ENCODE peak calls at places on chromosome 15, in ten cellular contexts. One of them, this sample, is unnamed.

GRCh38 chr15:77821188-77821958 is 188.7 kb upstream of the LINGO1 start:
- DNase-seq in NCI-H2029 treated with DMSO at 0.1 percent for 48 hours: no peak
- DNase-seq in activated CD4-positive, alpha-beta T cell treated with anti-CD3 and anti-CD28 coated beads, Interleukin-2, amount 50 U/mL, for 1 hour: peak
- DNase-seq in AG08396: peak
- DNase-seq in GM19239: peak
- DNase-seq in LoVo: peak
- DNase-seq in tibial artery: no peak
- DNase-seq in stimulated activated CD8-positive, alpha-beta memory T cell treated with anti-CD3 and anti-CD28 coated beads, Interleukin-15, amount 100 ng/mL, for 4 hours: no peak
- DNase-seq in occipital lobe: peak
- DNase-seq in left ventricle myocardium superior: peak
- DNase-seq in this sample: peak

GRCh38 chr15:43420435-43420834 is 49.5 kb downstream of the TUBGCP4 start:
- DNase-seq in tibial artery: no peak
- DNase-seq in activated CD4-positive, alpha-beta T cell treated with anti-CD3 and anti-CD28 coated beads, Interleukin-2, amount 50 U/mL, for 1 hour: no peak
- DNase-seq in AG08396: no peak
- DNase-seq in LoVo: no peak
- DNase-seq in GM19239: no peak
- DNase-seq in occipital lobe: no peak
- DNase-seq in left ventricle myocardium superior: no peak
- DNase-seq in stimulated activated CD8-positive, alpha-beta memory T cell treated with anti-CD3 and anti-CD28 coated beads, Interleukin-15, amount 100 ng/mL, for 4 hours: no peak
- DNase-seq in NCI-H2029 treated with DMSO at 0.1 percent for 48 hours: no peak
- DNase-seq in this sample: no peak

GRCh38 chr15:32993285-32993684 is 201.2 kb downstream of the FMN1 start:
- DNase-seq in activated CD4-positive, alpha-beta T cell treated with anti-CD3 and anti-CD28 coated beads, Interleukin-2, amount 50 U/mL, for 1 hour: no peak
- DNase-seq in AG08396: no peak
- DNase-seq in GM19239: no peak
- DNase-seq in occipital lobe: no peak
- DNase-seq in stimulated activated CD8-positive, alpha-beta memory T cell treated with anti-CD3 and anti-CD28 coated beads, Interleukin-15, amount 100 ng/mL, for 4 hours: no peak
- DNase-seq in LoVo: no peak
- DNase-seq in NCI-H2029 treated with DMSO at 0.1 percent for 48 hours: no peak
- DNase-seq in tibial artery: no peak
- DNase-seq in left ventricle myocardium superior: no peak
- DNase-seq in this sample: no peak

GRCh38 chr15:74957301-74958035 is 896 bp upstream of the RPP25 start:
- DNase-seq in LoVo: peak
- DNase-seq in AG08396: no peak
- DNase-seq in left ventricle myocardium superior: peak
- DNase-seq in tibial artery: peak
- DNase-seq in NCI-H2029 treated with DMSO at 0.1 percent for 48 hours: no peak
- DNase-seq in occipital lobe: no peak
- DNase-seq in stimulated activated CD8-positive, alpha-beta memory T cell treated with anti-CD3 and anti-CD28 coated beads, Interleukin-15, amount 100 ng/mL, for 4 hours: no peak
- DNase-seq in activated CD4-positive, alpha-beta T cell treated with anti-CD3 and anti-CD28 coated beads, Interleukin-2, amount 50 U/mL, for 1 hour: no peak
- DNase-seq in GM19239: no peak
- DNase-seq in this sample: no peak

GRCh38 chr15:72180771-72181324 is 16.7 kb downstream of the GRAMD2A start:
- DNase-seq in NCI-H2029 treated with DMSO at 0.1 percent for 48 hours: no peak
- DNase-seq in tibial artery: no peak
- DNase-seq in left ventricle myocardium superior: no peak
- DNase-seq in activated CD4-positive, alpha-beta T cell treated with anti-CD3 and anti-CD28 coated beads, Interleukin-2, amount 50 U/mL, for 1 hour: no peak
- DNase-seq in GM19239: no peak
- DNase-seq in AG08396: no peak
- DNase-seq in stimulated activated CD8-positive, alpha-beta memory T cell treated with anti-CD3 and anti-CD28 coated beads, Interleukin-15, amount 100 ng/mL, for 4 hours: no peak
- DNase-seq in LoVo: no peak
- DNase-seq in occipital lobe: no peak
- DNase-seq in this sample: no peak

GRCh38 chr15:98413973-98414546 is 234.3 kb upstream of the IGF1R start:
- DNase-seq in LoVo: no peak
- DNase-seq in left ventricle myocardium superior: peak
- DNase-seq in occipital lobe: no peak
- DNase-seq in stimulated activated CD8-positive, alpha-beta memory T cell treated with anti-CD3 and anti-CD28 coated beads, Interleukin-15, amount 100 ng/mL, for 4 hours: no peak
- DNase-seq in tibial artery: no peak
- DNase-seq in NCI-H2029 treated with DMSO at 0.1 percent for 48 hours: no peak
- DNase-seq in AG08396: no peak
- DNase-seq in GM19239: no peak
- DNase-seq in activated CD4-positive, alpha-beta T cell treated with anti-CD3 and anti-CD28 coated beads, Interleukin-2, amount 50 U/mL, for 1 hour: no peak
- DNase-seq in this sample: no peak

GRCh38 chr15:77631790-77632551 is 741 bp downstream of the LINGO1 start:
- DNase-seq in GM19239: no peak
- DNase-seq in stimulated activated CD8-positive, alpha-beta memory T cell treated with anti-CD3 and anti-CD28 coated beads, Interleukin-15, amount 100 ng/mL, for 4 hours: no peak
- DNase-seq in LoVo: no peak
- DNase-seq in tibial artery: no peak
- DNase-seq in activated CD4-positive, alpha-beta T cell treated with anti-CD3 and anti-CD28 coated beads, Interleukin-2, amount 50 U/mL, for 1 hour: no peak
- DNase-seq in occipital lobe: no peak
- DNase-seq in NCI-H2029 treated with DMSO at 0.1 percent for 48 hours: no peak
- DNase-seq in left ventricle myocardium superior: peak
- DNase-seq in AG08396: no peak
- DNase-seq in this sample: no peak

GRCh38 chr15:84103345-84103744 is 132.2 kb upstream of the GOLGA6L4 start:
- DNase-seq in AG08396: no peak
- DNase-seq in occipital lobe: no peak
- DNase-seq in tibial artery: no peak
- DNase-seq in GM19239: no peak
- DNase-seq in LoVo: no peak
- DNase-seq in stimulated activated CD8-positive, alpha-beta memory T cell treated with anti-CD3 and anti-CD28 coated beads, Interleukin-15, amount 100 ng/mL, for 4 hours: no peak
- DNase-seq in left ventricle myocardium superior: no peak
- DNase-seq in activated CD4-positive, alpha-beta T cell treated with anti-CD3 and anti-CD28 coated beads, Interleukin-2, amount 50 U/mL, for 1 hour: no peak
- DNase-seq in NCI-H2029 treated with DMSO at 0.1 percent for 48 hours: no peak
- DNase-seq in this sample: no peak

GRCh38 chr15:90037961-90038633 is 37.0 kb downstream of the ZNF710 start:
- DNase-seq in activated CD4-positive, alpha-beta T cell treated with anti-CD3 and anti-CD28 coated beads, Interleukin-2, amount 50 U/mL, for 1 hour: no peak
- DNase-seq in LoVo: no peak
- DNase-seq in tibial artery: no peak
- DNase-seq in AG08396: no peak
- DNase-seq in occipital lobe: no peak
- DNase-seq in stimulated activated CD8-positive, alpha-beta memory T cell treated with anti-CD3 and anti-CD28 coated beads, Interleukin-15, amount 100 ng/mL, for 4 hours: no peak
- DNase-seq in NCI-H2029 treated with DMSO at 0.1 percent for 48 hours: no peak
- DNase-seq in left ventricle myocardium superior: no peak
- DNase-seq in GM19239: peak
- DNase-seq in this sample: no peak

GRCh38 chr15:42072141-42072685 is 22.1 kb downstream of the PLA2G4D start:
- DNase-seq in LoVo: no peak
- DNase-seq in NCI-H2029 treated with DMSO at 0.1 percent for 48 hours: no peak
- DNase-seq in stimulated activated CD8-positive, alpha-beta memory T cell treated with anti-CD3 and anti-CD28 coated beads, Interleukin-15, amount 100 ng/mL, for 4 hours: no peak
- DNase-seq in AG08396: no peak
- DNase-seq in left ventricle myocardium superior: no peak
- DNase-seq in GM19239: no peak
- DNase-seq in occipital lobe: no peak
- DNase-seq in tibial artery: no peak
- DNase-seq in activated CD4-positive, alpha-beta T cell treated with anti-CD3 and anti-CD28 coated beads, Interleukin-2, amount 50 U/mL, for 1 hour: no peak
- DNase-seq in this sample: no peak

GRCh38 chr15:80895091-80895490 is 94.5 kb downstream of the MESD start:
- DNase-seq in NCI-H2029 treated with DMSO at 0.1 percent for 48 hours: no peak
- DNase-seq in AG08396: no peak
- DNase-seq in tibial artery: no peak
- DNase-seq in activated CD4-positive, alpha-beta T cell treated with anti-CD3 and anti-CD28 coated beads, Interleukin-2, amount 50 U/mL, for 1 hour: no peak
- DNase-seq in left ventricle myocardium superior: no peak
- DNase-seq in occipital lobe: no peak
- DNase-seq in LoVo: no peak
- DNase-seq in stimulated activated CD8-positive, alpha-beta memory T cell treated with anti-CD3 and anti-CD28 coated beads, Interleukin-15, amount 100 ng/mL, for 4 hours: no peak
- DNase-seq in GM19239: no peak
- DNase-seq in this sample: no peak

GRCh38 chr15:41558400-41559238 is at the start of gene TYRO3:
- DNase-seq in NCI-H2029 treated with DMSO at 0.1 percent for 48 hours: no peak
- DNase-seq in tibial artery: peak
- DNase-seq in activated CD4-positive, alpha-beta T cell treated with anti-CD3 and anti-CD28 coated beads, Interleukin-2, amount 50 U/mL, for 1 hour: peak
- DNase-seq in GM19239: peak
- DNase-seq in occipital lobe: peak
- DNase-seq in LoVo: peak
- DNase-seq in stimulated activated CD8-positive, alpha-beta memory T cell treated with anti-CD3 and anti-CD28 coated beads, Interleukin-15, amount 100 ng/mL, for 4 hours: peak
- DNase-seq in left ventricle myocardium superior: peak
- DNase-seq in AG08396: peak
- DNase-seq in this sample: no peak

GRCh38 chr15:34583399-34584320 is at the start of gene GOLGA8B:
- DNase-seq in AG08396: peak
- DNase-seq in LoVo: peak
- DNase-seq in left ventricle myocardium superior: peak
- DNase-seq in stimulated activated CD8-positive, alpha-beta memory T cell treated with anti-CD3 and anti-CD28 coated beads, Interleukin-15, amount 100 ng/mL, for 4 hours: peak
- DNase-seq in occipital lobe: peak
- DNase-seq in NCI-H2029 treated with DMSO at 0.1 percent for 48 hours: no peak
- DNase-seq in tibial artery: no peak
- DNase-seq in GM19239: peak
- DNase-seq in activated CD4-positive, alpha-beta T cell treated with anti-CD3 and anti-CD28 coated beads, Interleukin-2, amount 50 U/mL, for 1 hour: peak
- DNase-seq in this sample: no peak

This sample was measured in glomerular endothelial cell.